ENCODE peak calls at places on chromosome 12, in four cellular contexts. I is SK-N-SH, T is HCT116, O is PC-3. C is an unnamed sample. For H3K4me1, the result is how much of the 10 kb centered on the place peaks cover.

GRCh38 chr12:104533134-104533533 is 76.4 kb downstream of the CHST11 start:
- DNase-seq in T (no peak), O (peak), I (no peak), C (no peak)

GRCh38 chr12:108611884-108612415 is 14.1 kb upstream of the TMEM119 start:
- DNase-seq in O (peak), I (peak), T (peak), C (peak)

GRCh38 chr12:110149104-110149660 is 25.0 kb downstream of the IFT81 start:
- DNase-seq in O (no peak), I (no peak), T (no peak), C (no peak)

GRCh38 chr12:2110127-2110526 is 57.3 kb downstream of the CACNA1C start:
- DNase-seq in T (no peak), I (no peak), O (no peak), C (no peak)

GRCh38 chr12:7959278-7960063 is 23.5 kb upstream of the SLC2A3 start:
- DNase-seq in T (no peak), I (no peak), O (peak), C (no peak)

GRCh38 chr12:10283028-10283427 is 24.6 kb upstream of the KLRD1 start:
- DNase-seq in I (no peak), T (no peak), O (no peak), C (no peak)

GRCh38 chr12:26787125-26787495 is 45.9 kb downstream of the ITPR2 start:
- DNase-seq in O (peak), T (no peak), I (peak), C (no peak)

GRCh38 chr12:44571031-44571550 is 305.0 kb downstream of the NELL2 start:
- DNase-seq in T (no peak), I (no peak), O (no peak), C (no peak)

DNA sequence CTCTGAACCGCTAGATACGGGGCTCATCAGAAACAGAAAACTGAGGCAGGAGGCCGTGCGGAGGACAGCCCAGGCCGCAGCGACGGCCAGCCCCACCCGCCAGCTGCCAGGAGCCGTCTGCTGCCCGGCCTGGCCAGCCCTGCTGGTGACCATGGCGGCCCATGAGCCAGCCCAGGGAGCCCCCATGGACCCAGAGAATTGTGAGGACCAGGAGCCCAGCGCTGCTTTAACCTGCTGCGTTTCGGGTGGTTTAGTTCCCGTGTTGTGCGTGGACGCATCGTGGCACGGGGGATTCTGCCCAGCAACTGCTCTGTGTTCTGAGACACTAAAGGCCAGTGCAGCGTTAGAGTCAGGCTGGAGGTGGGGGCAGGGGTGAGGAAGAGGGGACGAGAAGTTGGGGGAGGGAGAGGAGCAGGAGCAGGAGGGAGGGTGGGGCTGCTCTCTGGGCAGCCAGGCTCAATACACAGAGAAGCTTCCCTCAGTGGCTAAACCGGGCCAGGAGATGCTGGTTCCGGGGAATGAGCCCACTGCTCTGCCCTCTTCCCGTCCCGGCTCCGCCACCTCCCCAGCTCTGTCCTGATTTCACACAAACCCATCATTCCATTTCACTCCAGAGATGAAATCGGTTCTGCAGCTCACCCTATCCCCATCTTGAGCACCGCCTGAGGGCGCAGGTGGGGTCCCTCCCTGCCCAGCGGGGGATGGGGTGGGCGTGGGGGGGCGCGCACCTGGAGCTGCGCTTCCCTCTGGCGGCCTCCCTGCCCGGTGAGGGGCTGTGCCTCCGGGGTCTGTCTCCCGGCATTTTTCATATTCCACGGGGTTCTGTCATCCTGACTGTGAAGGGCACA is 44.4 kb downstream of the NOC4L start:
- DNase-seq in O (no peak), I (no peak), T (no peak), C (no peak)
- H3K27ac ChIP-seq in O (no peak), I (no peak), T (peak), C (no peak)

GRCh38 chr12:51827925-51828818 is 20.3 kb downstream of the FIGNL2 start:
- DNase-seq in I (no peak), T (no peak), O (peak), C (no peak)
- H3K9ac ChIP-seq in I (no peak), T (peak), O (peak), C (no peak)

DNA sequence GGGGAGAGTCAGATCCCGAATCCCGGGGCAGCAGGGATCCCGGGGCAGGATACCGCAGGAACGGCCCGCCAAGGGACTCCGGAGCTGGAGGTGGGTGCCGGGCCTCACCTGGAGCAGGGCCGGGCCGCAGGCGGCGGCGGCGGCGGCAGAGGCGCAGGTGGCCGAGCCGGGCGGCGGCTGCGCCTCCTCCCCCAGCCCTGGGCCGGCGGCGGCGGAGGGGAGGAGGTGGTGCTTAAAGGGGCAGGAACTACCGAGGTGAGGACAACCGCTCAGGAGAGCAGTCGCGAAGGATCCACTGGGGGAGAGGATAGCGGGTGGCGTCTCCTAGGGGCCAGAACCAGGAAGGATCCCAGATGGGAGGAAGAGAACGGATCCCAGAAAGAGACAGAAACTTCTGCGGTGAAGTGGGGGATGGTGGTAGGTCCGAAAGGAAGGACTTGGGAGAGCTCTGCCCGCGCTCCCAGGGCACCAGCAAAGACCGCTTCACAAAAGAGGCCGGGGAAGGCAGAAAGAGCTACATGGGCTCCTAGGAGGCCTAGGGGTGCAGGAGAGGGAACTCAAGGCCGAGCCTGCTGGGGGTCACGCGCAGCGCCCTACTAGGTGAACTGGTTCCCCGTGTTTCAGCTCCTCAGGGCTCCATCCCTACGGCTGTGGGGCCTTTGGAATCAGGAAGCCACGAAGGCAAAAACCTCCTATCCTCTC is 4.9 kb upstream of the BAZ2A start:
- DNase-seq in O (peak), T (peak), I (peak), C (peak)
- H3K4me1 ChIP-seq in O (under half), T (under half), I (half or more), C (half or more)

DNA sequence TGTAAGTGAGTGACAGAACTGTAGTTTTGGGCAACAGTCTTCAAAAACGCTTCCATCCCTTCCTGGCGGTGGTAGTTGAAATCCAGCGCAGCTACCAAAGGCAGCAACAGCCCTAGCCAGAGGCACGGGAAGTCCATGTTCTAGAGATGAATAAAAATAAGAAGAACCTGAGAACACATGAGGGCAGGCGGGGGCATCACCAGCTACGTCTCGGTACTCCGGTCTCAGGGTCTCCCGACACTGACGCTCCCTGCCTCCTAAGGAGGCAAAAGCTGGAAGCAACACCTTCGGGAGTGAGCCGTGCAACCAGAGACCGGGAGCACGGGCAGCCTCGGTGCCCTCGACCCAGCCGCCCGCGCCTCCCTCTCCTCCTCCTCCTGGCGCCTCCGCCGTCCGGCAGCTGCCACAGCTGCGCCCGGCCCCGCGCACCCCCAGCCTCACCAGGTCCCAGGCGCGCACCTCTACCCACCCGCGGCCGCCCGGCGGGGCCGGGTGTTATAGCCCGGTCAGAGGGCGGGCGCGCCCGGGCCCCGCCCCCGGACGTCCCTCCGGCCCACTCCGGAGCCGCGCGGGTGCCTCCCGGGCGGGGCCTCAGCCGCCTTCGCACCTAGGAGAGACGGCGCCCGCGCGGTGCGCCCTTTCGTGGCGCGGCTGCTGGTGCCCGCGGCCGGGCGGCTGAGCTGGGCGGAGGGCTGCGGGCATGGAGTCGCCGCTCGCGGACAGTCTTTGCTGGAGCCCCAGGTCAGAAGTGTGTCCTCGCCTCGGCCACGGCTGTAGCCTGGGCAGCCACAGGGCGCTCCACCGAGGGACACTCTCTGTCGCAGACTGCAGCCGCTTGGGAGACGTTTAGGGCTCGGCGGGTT is at the start of gene CPM:
- DNase-seq in T (no peak), I (peak), O (peak), C (no peak)
- H3K27ac ChIP-seq in T (no peak), I (peak), O (no peak), C (no peak)

C was measured in Karpas-422.